ENCODE peak calls at places on chromosomes 16 and 17, in four cellular contexts. One of them, this sample, is unnamed.
A peak's percentile ranks its signal among the peaks of the same experiment; 100 is the strongest.

GRCh38 chr17:57603978-57604377 is 141.1 kb downstream of the CCDC182 start:
- DNase-seq in PC-3: no peak
- DNase-seq in HFFc6: no peak
- DNase-seq in omental fat pad: no peak
- DNase-seq in this sample: no peak

GRCh38 chr17:7523033-7523432 is 25.8 kb upstream of the TNFSF12 start:
- DNase-seq in HFFc6: peak; percentile 4
- DNase-seq in omental fat pad: no peak
- DNase-seq in PC-3: peak; percentile 3
- DNase-seq in this sample: no peak

GRCh38 chr17:27473748-27474609 is 17.7 kb downstream of the KSR1 start:
- DNase-seq in PC-3: no peak
- DNase-seq in HFFc6: no peak
- DNase-seq in omental fat pad: no peak
- DNase-seq in this sample: no peak

GRCh38 chr17:65163990-65164495 is 26.9 kb downstream of the RGS9 start:
- DNase-seq in omental fat pad: no peak
- DNase-seq in HFFc6: peak; percentile 70
- DNase-seq in PC-3: peak; percentile 80
- DNase-seq in this sample: no peak

GRCh38 chr16:29820271-29820701 is at the start of gene MVP:
- DNase-seq in PC-3: peak; percentile 59
- DNase-seq in omental fat pad: no peak
- DNase-seq in HFFc6: peak; percentile 48
- DNase-seq in this sample: peak; percentile 77

GRCh38 chr17:65966311-65966710 is 225.6 kb downstream of the CEP112 start:
- DNase-seq in PC-3: no peak
- DNase-seq in HFFc6: no peak
- DNase-seq in omental fat pad: no peak
- DNase-seq in this sample: no peak

GRCh38 chr16:9419161-9419560 is 327.7 kb downstream of the HAPSTR1 start:
- DNase-seq in PC-3: no peak
- DNase-seq in HFFc6: no peak
- DNase-seq in omental fat pad: no peak
- DNase-seq in this sample: no peak

GRCh38 chr17:7894866-7895265 is 6.3 kb downstream of the CHD3 start:
- DNase-seq in omental fat pad: no peak
- DNase-seq in HFFc6: no peak
- DNase-seq in PC-3: no peak
- DNase-seq in this sample: no peak

GRCh38 chr17:2190014-2190413 is 113.6 kb downstream of the SMG6 start:
- DNase-seq in PC-3: peak; percentile 53
- DNase-seq in HFFc6: no peak
- DNase-seq in omental fat pad: no peak
- DNase-seq in this sample: no peak

GRCh38 chr17:37213927-37214326 is 161.9 kb upstream of the C17orf78 start:
- DNase-seq in omental fat pad: no peak
- DNase-seq in HFFc6: no peak
- DNase-seq in PC-3: no peak
- DNase-seq in this sample: no peak

GRCh38 chr17:37206299-37206698 is 169.5 kb upstream of the C17orf78 start:
- DNase-seq in PC-3: no peak
- DNase-seq in omental fat pad: no peak
- DNase-seq in HFFc6: no peak
- DNase-seq in this sample: no peak

GRCh38 chr17:37207103-37207502 is 168.7 kb upstream of the C17orf78 start:
- DNase-seq in PC-3: no peak
- DNase-seq in HFFc6: no peak
- DNase-seq in omental fat pad: no peak
- DNase-seq in this sample: no peak

DNA sequence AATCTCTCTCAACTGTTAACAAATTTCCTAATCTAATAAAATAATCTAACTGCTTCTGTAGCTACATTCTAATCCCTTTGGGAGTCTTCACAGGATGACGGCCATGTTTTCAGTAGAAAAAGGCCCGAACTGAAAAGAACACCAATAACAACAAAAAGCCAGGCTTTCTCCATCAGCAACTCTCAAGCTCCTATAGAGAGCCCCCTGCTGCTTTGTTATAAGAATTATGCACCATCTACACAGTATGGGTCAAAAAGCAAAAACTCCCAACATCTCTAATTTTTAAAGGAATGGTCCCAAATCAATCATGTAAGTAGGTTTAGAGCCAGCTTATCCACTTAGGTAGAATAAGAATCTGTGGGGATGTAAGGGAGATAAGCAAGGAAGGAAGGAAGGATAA is 163.6 kb upstream of the C17orf78 start:
- DNase-seq in HFFc6: peak; percentile 13
- DNase-seq in PC-3: no peak
- DNase-seq in omental fat pad: no peak
- DNase-seq in this sample: no peak
- TF ChIP-seq CTCF in HFFc6: peak; percentile 61
- TF ChIP-seq CTCF in PC-3: peak; percentile 33
- TF ChIP-seq CTCF in omental fat pad: no peak
- TF ChIP-seq CTCF in this sample: peak; percentile 14

DNA sequence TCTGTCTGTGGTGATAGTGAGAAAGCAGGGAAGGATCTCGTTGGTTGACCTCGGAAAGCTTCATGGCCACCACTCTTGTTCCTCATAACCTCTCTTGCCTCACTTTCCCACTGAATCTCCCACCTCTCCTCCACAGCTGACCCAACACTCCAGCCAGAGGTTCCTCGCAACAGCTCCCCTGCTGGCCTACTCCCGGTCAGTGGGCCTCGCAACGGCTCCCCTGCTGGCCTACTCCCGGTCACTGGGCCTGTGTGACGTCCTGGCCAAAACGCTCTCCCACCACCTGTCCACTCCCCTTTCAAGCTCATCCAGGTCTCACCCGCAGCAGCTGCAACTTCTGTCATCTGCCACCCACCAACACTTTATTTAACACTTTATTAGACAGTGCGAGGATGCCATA is 149.1 kb downstream of the VPS53 start:
- DNase-seq in omental fat pad: no peak
- DNase-seq in PC-3: no peak
- DNase-seq in HFFc6: no peak
- DNase-seq in this sample: no peak
- TF ChIP-seq CTCF in omental fat pad: no peak
- TF ChIP-seq CTCF in PC-3: peak; percentile 39
- TF ChIP-seq CTCF in HFFc6: peak; percentile 38
- TF ChIP-seq CTCF in this sample: no peak

GRCh38 chr16:88839026-88839529 is 17.7 kb downstream of the GALNS start:
- DNase-seq in PC-3: no peak
- DNase-seq in omental fat pad: no peak
- DNase-seq in HFFc6: no peak
- DNase-seq in this sample: no peak
- TF ChIP-seq CTCF in PC-3: no peak
- TF ChIP-seq CTCF in omental fat pad: no peak
- TF ChIP-seq CTCF in HFFc6: peak; percentile 39
- TF ChIP-seq CTCF in this sample: no peak

DNA sequence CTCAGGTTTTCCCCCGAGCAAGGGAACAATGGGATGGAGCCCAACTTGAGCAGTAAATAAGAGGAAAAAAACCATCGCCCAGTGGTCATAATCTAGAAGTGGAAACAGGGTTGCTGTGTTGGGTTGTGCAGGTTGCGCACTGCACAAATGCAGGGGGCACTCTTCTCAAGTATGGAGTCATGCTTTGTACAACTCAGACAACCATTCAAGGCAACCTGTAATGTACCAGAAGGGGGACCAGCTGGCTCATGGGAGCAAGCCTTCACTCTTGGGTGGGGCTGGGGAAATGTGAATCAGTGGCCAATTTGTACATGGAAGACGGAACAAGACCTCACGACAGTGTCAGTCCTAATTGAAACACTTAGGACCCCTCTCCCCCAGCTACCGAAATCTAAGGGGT is 23.9 kb upstream of the LITAF start:
- DNase-seq in HFFc6: no peak
- DNase-seq in PC-3: no peak
- DNase-seq in omental fat pad: no peak
- DNase-seq in this sample: no peak
- TF ChIP-seq CTCF in HFFc6: no peak
- TF ChIP-seq CTCF in PC-3: no peak
- TF ChIP-seq CTCF in omental fat pad: no peak
- TF ChIP-seq CTCF in this sample: no peak